ENCODE peak calls at places on chromosomes 6 and 20, in seven cellular contexts. T is ELR; H is stimulated activated CD8-positive, alpha-beta memory T cell treated with anti-CD3 and anti-CD28 coated beads, Interleukin-4, amount 100 ng/mL, for 4 hours; Y is COR-L47; Z is NCI-H2171; N is T-helper 2 cell; V is EL. G is an unnamed sample.

GRCh38 chr6:43887340-43887858 is 117.4 kb downstream of the VEGFA start:
- DNase-seq in Z (no peak), N (no peak), V (peak; percentile 29), H (no peak), Y (no peak), T (no peak), G (no peak)

GRCh38 chr6:145631374-145631773 is 103.9 kb downstream of the EPM2A start:
- DNase-seq in Z (no peak), H (no peak), T (no peak), Y (no peak), V (no peak), N (no peak), G (no peak)

GRCh38 chr6:136761227-136761922 is 30.9 kb downstream of the MAP3K5 start:
- DNase-seq in Y (no peak), T (no peak), V (no peak), Z (no peak), H (no peak), N (no peak), G (peak; percentile 12)

GRCh38 chr6:22027226-22027725 is 269.6 kb downstream of the PRL start:
- DNase-seq in T (no peak), Y (no peak), N (no peak), V (no peak), H (no peak), Z (no peak), G (no peak)

GRCh38 chr6:125194980-125195379 is 41.4 kb downstream of the TPD52L1 start:
- DNase-seq in Y (no peak), Z (no peak), H (no peak), N (no peak), T (no peak), V (no peak), G (no peak)

GRCh38 chr6:96276326-96276725 is 245.3 kb upstream of the UFL1 start:
- DNase-seq in Y (no peak), H (no peak), Z (no peak), N (no peak), T (no peak), V (no peak), G (no peak)

GRCh38 chr6:132730560-132730959 is 16.7 kb upstream of the VNN1 start:
- DNase-seq in H (no peak), Z (no peak), T (peak; percentile 93), N (no peak), V (peak; percentile 54), Y (no peak), G (peak; percentile 77)

GRCh38 chr6:55636406-55637102 is 57.6 kb upstream of the HMGCLL1 start:
- DNase-seq in T (peak; percentile 91), N (no peak), V (peak; percentile 64), Y (peak; percentile 3), H (no peak), Z (no peak), G (peak; percentile 11)

GRCh38 chr6:125753937-125754259 is 4.5 kb downstream of the HEY2 start:
- DNase-seq in H (no peak), Z (no peak), T (no peak), Y (no peak), N (no peak), V (no peak), G (no peak)

GRCh38 chr6:69866351-69867074 is at the start of gene COL19A1:
- DNase-seq in Z (peak; percentile 17), N (peak; percentile 9), Y (no peak), H (no peak), V (no peak), T (peak; percentile 6), G (no peak)

GRCh38 chr6:43310137-43310536 is 1.5 kb upstream of the CRIP3 start:
- DNase-seq in T (no peak), Y (no peak), V (no peak), Z (no peak), N (no peak), H (no peak), G (no peak)

GRCh38 chr6:22412994-22413393 is 116.2 kb upstream of the PRL start:
- DNase-seq in Y (no peak), T (no peak), H (no peak), N (no peak), Z (no peak), V (no peak), G (no peak)

GRCh38 chr6:45689926-45690615 is 312.3 kb upstream of the SUPT3H start:
- DNase-seq in Z (no peak), Y (no peak), N (no peak), T (no peak), H (no peak), V (no peak), G (no peak)

GRCh38 chr20:19986419-19986818 is 30.7 kb upstream of the NAA20 start:
- DNase-seq in N (no peak), Z (no peak), T (peak; percentile 79), V (peak; percentile 88), Y (no peak), H (no peak), G (no peak)

GRCh38 chr6:31464252-31465184 is 33.4 kb upstream of the MICB start:
- DNase-seq in H (no peak), V (no peak), T (no peak), Z (no peak), N (no peak), Y (no peak), G (no peak)

GRCh38 chr20:47784599-47785320 is 521 bp downstream of the SULF2 start:
- DNase-seq in Z (peak; percentile 46), H (no peak), V (peak; percentile 61), T (peak; percentile 42), Y (no peak), N (no peak), G (no peak)

GRCh38 chr20:22582386-22582959 is 1.9 kb downstream of the FOXA2 start:
- DNase-seq in Y (no peak), Z (no peak), N (no peak), H (no peak), V (no peak), T (no peak), G (no peak)

GRCh38 chr20:56995635-56996075 is 270.8 kb downstream of the BMP7 start:
- DNase-seq in V (no peak), N (no peak), T (peak; percentile 46), H (no peak), Y (no peak), Z (no peak), G (no peak)

GRCh38 chr6:43070028-43070632 is 6.0 kb upstream of the PTK7 start:
- DNase-seq in N (no peak), V (peak; percentile 71), H (no peak), Z (no peak), T (peak; percentile 77), Y (peak; percentile 46), G (no peak)

GRCh38 chr6:152457949-152458624 is 179.1 kb downstream of the SYNE1 start:
- DNase-seq in Z (no peak), T (no peak), V (no peak), Y (no peak), N (no peak), H (no peak), G (no peak)

GRCh38 chr20:23454816-23455215 is 2.1 kb upstream of the CST11 start:
- DNase-seq in T (no peak), H (no peak), V (no peak), Z (no peak), N (no peak), Y (no peak), G (no peak)

GRCh38 chr6:157667211-157668033 is 155.6 kb upstream of the SNX9 start:
- DNase-seq in Z (peak; percentile 48), T (peak; percentile 79), Y (peak; percentile 21), H (peak; percentile 27), N (no peak), V (peak; percentile 79), G (peak; percentile 86)

GRCh38 chr20:24116611-24117010 is 128.0 kb upstream of the GGTLC1 start:
- DNase-seq in N (no peak), Z (no peak), T (no peak), H (no peak), V (no peak), Y (no peak), G (no peak)

GRCh38 chr20:59677586-59677985 is 73.2 kb downstream of the PHACTR3 start:
- DNase-seq in T (no peak), Y (no peak), H (no peak), V (no peak), N (no peak), Z (no peak), G (no peak)

GRCh38 chr6:38450717-38451116 is 189.0 kb downstream of the BTBD9 start:
- DNase-seq in Z (no peak), H (no peak), T (no peak), V (no peak), N (no peak), Y (no peak), G (no peak)

GRCh38 chr20:50695144-50695872 is 4.0 kb upstream of the RIPOR3 start:
- DNase-seq in T (peak; percentile 33), Y (no peak), Z (no peak), H (no peak), V (no peak), N (no peak), G (no peak)

G was measured in HFFc6.